ENCODE peak calls at places on chromosomes 7 and 10, in four cellular contexts. M, I, A and Y are unnamed samples.
A peak's percentile ranks its signal among the peaks of the same experiment; 100 is the strongest.

GRCh38 chr7:24574365-24574764 is 1.1 kb downstream of the PALS2 start:
- DNase-seq in M (peak; percentile 11), I (no peak), A (peak; percentile 33), Y (no peak)

GRCh38 chr7:45036801-45037200 is 36.8 kb downstream of the CCM2 start:
- DNase-seq in M (no peak), I (no peak), A (no peak), Y (no peak)

GRCh38 chr10:30818010-30818660 is 188.6 kb upstream of the LYZL2 start:
- DNase-seq in M (no peak), I (peak; percentile 61), A (peak; percentile 62), Y (no peak)

GRCh38 chr10:22437620-22438588 is 92.6 kb downstream of the SPAG6 start:
- DNase-seq in M (peak; percentile 23), I (no peak), A (peak; percentile 36), Y (peak; percentile 26)

GRCh38 chr7:699260-700170 is 27.0 kb upstream of the DNAAF5 start:
- DNase-seq in M (no peak), I (no peak), A (no peak), Y (no peak)

GRCh38 chr10:69321865-69322264 is 43.6 kb downstream of the HK1 start:
- DNase-seq in M (no peak), I (no peak), A (peak; percentile 52), Y (no peak)

GRCh38 chr10:62655337-62655994 is 149.1 kb upstream of the ADO start:
- DNase-seq in M (no peak), I (no peak), A (no peak), Y (no peak)

GRCh38 chr7:37285701-37286475 is 162.8 kb downstream of the ELMO1 start:
- DNase-seq in M (no peak), I (no peak), A (no peak), Y (no peak)

GRCh38 chr10:101493782-101494281 is 94.2 kb downstream of the POLL start:
- DNase-seq in M (no peak), I (no peak), A (no peak), Y (no peak)
- TF ChIP-seq CTCF in M (no peak), I (no peak), A (no peak), Y (no peak)

GRCh38 chr7:127390186-127390816 is 2.2 kb downstream of the ZNF800 start:
- DNase-seq in M (no peak), I (no peak), A (no peak), Y (no peak)
- TF ChIP-seq EZH2 in M (no peak), I (no peak), A (no peak), Y (no peak)

GRCh38 chr10:77506517-77506916 is 131.1 kb downstream of the KCNMA1 start:
- DNase-seq in M (no peak), I (no peak), A (peak; percentile 52), Y (no peak)

GRCh38 chr10:77505431-77506334 is 131.9 kb downstream of the KCNMA1 start:
- DNase-seq in M (no peak), I (no peak), A (peak; percentile 96), Y (no peak)

GRCh38 chr10:77504196-77504869 is 133.3 kb downstream of the KCNMA1 start:
- DNase-seq in M (no peak), I (no peak), A (peak; percentile 70), Y (no peak)

GRCh38 chr10:77507313-77507712 is 130.3 kb downstream of the KCNMA1 start:
- DNase-seq in M (no peak), I (no peak), A (no peak), Y (no peak)

GRCh38 chr10:77504870-77505257 is 132.7 kb downstream of the KCNMA1 start:
- DNase-seq in M (no peak), I (peak; percentile 61), A (peak; percentile 73), Y (no peak)
- TF ChIP-seq CTCF in M (no peak), I (peak; percentile 64), A (no peak), Y (peak; percentile 41)

DNA sequence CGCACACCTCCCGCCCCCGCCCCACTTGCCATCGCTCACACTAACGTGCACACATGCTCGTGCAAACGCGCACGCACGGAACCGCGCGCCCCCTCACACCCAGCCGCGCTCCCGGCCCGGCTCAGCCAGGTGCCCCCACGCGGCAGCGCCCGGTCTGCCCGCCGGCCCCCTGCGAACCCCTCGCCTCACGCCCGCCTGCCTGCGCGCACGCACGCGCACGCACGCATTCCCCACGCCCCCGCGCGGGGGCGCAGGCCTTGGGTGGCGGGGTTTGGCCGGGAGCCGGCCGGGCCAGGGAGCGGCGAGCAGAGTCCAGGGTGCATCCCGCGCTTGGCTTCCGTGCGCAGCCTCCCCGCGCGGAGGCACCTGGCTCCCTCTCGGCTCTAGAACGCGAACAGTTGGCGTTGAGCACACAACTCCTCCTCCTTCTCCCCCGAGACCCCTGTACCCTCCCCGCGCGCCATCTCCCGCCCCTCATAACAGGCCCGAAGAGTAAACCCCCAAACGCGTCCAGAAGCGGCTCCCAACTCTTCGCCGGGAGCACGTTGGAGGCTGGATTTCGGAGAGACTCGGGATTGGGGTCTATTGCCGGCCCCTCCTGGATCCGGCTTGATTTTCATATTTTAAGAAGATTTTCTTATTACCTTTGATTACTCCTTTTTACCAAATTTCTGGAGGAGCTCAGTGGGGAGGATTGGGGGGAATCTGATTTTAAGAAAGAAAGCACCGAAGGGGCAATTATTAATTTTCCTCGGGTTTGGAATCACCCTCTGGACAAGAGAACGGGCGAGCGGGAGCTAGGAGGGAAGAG is 546 bp upstream of the SORCS3 start:
- DNase-seq in M (peak; percentile 61), I (no peak), A (no peak), Y (peak; percentile 38)
- TF ChIP-seq EZH2 in M (peak; percentile 90), I (no peak), A (no peak), Y (peak; percentile 100)

GRCh38 chr7:80150621-80151273 is 16.1 kb downstream of the GNAI1 start:
- DNase-seq in M (no peak), I (no peak), A (peak; percentile 80), Y (no peak)

GRCh38 chr7:80147543-80148376 is 13.1 kb downstream of the GNAI1 start:
- DNase-seq in M (no peak), I (no peak), A (peak; percentile 91), Y (no peak)

GRCh38 chr7:80154656-80155325 is 20.2 kb downstream of the GNAI1 start:
- DNase-seq in M (no peak), I (no peak), A (no peak), Y (no peak)

GRCh38 chr7:80153446-80153845 is 18.8 kb downstream of the GNAI1 start:
- DNase-seq in M (no peak), I (no peak), A (peak; percentile 50), Y (no peak)

DNA sequence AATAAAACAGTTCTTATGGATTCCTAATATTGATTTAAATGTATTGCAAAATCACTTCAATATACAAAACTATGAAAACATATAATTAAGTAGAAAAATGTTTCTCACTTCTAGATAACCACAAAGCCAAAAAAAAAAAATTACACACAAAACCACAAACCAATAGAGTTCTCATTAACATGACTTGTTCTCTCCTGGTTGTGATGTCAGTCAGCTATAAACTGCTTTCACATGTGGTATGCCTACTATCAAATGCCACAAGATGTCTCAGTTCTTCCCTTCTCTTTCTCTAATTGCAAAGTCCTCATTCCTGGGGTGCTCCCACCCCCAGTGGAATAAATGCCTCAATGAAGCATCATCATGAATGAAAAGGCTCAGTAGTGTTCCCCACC is 16.6 kb downstream of the GNAI1 start:
- DNase-seq in M (no peak), I (no peak), A (peak; percentile 91), Y (no peak)
- TF ChIP-seq CTCF in M (no peak), I (no peak), A (no peak), Y (no peak)

DNA sequence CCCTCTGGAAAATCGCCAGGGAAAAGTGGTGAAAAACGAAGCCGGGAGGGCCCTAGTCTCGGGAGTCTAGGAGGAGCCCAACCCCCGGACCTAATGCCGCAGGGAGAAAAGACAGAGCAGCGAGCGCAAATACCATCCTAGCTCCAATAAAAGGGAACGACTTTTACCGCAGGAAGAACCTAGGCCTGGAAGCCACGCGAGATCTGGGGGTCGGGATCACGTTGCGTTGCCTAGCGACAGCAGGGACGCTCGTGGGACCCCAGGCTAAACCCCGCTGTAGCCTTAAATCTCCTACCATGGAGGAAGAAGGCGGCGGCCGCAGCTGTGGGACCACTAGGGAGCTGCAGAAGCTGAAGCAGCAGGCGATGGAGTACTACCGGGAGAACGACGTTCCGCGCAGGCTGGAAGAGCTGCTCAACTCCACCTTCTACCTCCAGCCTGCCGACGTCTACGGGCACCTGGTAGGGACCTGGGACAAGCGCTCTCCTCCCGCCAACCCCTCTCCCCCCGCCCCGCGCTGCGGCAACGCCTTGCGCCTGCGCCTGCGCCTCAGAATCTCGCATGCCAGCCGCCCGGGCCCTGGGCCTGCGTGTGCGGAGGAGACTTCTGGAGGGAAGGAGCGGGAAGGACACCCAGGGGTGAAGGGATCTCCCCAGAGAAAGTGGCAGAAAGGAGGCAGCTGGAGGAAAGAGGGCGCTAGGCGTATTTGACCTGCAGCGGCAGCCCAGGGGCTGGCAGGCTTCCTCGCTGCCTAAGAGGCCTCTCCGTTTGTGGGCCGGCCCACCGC is at the start of gene ENO4:
- DNase-seq in M (peak; percentile 97), I (peak; percentile 81), A (peak; percentile 84), Y (peak; percentile 96)
- TF ChIP-seq EZH2 in M (peak; percentile 20), I (no peak), A (no peak), Y (no peak)

DNA sequence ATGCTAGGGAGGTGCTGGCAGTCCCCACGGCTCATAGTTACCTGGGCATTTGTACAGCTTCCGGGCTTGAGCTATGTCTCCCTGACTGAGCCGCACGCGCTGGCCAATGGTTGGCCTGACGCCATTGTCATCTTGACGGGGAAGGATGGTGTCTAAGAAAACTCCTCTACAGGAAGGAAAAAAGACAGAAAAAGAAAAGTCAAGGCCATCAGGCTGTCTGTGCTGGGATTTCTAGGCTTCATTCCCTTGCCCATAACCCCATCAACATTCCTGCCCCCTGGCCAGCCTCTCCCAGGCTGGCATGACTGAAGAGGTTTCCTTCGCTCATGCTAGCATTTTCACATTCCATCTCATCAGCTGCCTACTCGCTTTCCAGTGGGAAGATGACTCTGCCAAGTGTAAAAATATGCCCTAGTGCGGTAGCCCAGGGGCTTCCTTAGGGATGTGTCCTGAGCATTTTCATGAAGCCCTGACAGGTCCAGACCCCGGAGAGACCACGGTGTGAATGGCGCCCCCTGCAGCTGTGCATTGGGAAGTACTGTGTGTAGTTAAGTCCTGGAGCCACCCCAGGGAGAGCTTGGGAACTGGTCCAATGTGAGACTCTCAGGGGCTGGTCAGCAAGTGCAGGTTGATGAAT is 54.5 kb upstream of the OPALIN start:
- DNase-seq in M (no peak), I (no peak), A (no peak), Y (peak; percentile 61)
- TF ChIP-seq CTCF in M (peak; percentile 44), I (no peak), A (no peak), Y (peak; percentile 76)

DNA sequence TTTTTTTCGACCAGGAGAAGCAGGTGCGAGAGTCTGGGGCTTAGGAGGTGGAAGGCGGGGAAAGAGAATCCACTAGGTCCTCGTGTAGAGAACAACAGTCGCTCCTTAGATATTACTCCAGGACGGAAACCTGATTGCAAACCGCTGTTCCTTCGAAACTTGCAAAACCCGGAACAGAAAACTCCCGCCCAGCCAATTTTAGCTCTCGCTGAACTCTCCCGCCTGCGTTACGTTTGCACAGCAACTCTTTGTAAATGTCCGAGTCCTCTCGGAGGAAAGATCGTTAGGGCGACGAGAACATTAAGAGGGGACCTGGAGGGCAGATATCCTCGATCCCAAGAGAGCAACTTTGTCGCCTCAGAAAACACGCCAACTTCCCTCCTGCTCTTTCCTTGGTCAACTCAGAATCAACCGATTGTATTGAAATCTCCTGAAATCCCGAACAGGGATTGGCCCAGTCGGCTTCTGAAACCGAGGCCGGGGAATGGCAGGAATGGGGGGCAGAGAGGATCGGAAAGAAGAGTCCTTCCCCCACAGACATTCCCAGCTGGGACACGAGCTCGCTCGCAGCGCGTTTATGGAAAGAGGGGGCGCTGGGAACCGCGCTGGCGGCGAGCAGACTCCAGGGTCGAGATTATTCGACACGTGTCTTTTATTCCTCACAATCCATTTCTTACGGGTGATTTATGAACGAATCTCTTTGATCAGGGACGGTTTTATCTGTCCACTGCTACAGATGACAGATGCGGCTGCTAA is 9.9 kb downstream of the TWIST1 start:
- DNase-seq in M (peak; percentile 66), I (no peak), A (peak; percentile 70), Y (peak; percentile 73)
- TF ChIP-seq EZH2 in M (peak; percentile 75), I (no peak), A (peak; percentile 95), Y (peak; percentile 89)